ENCODE peak calls at places on chromosomes 11 and 22, in four cellular contexts. M is right lobe of liver, S is upper lobe of right lung, L is colonic mucosa. R is an unnamed sample. For H3K4me1, the result is how much of the 10 kb centered on the place peaks cover.

GRCh38 chr11:30244255-30244654 is 13.4 kb downstream of the FSHB start:
- DNase-seq in M (no peak), L (no peak), S (no peak), R (no peak)

GRCh38 chr11:102390667-102391449 is 43.8 kb downstream of the BIRC2 start:
- DNase-seq in M (peak), L (peak), S (no peak), R (peak)

GRCh38 chr11:12206529-12206928 is 96.1 kb downstream of the MICAL2 start:
- DNase-seq in M (no peak), S (peak), L (no peak), R (no peak)

GRCh38 chr11:119699227-119699626 is 29.8 kb downstream of the NECTIN1 start:
- DNase-seq in M (peak), S (peak), L (peak), R (no peak)

GRCh38 chr11:16883179-16883578 is 131.0 kb downstream of the PLEKHA7 start:
- DNase-seq in L (peak), S (no peak), M (no peak), R (no peak)

GRCh38 chr22:48715511-48715910 is 1112.2 kb downstream of the BRD1 start:
- DNase-seq in S (peak), L (no peak), M (no peak), R (no peak)

GRCh38 chr11:127000291-127000968 is at the start of gene KIRREL3:
- DNase-seq in M (peak), S (no peak), L (no peak), R (no peak)

GRCh38 chr11:371051-371450 is 1.8 kb downstream of the B4GALNT4 start:
- DNase-seq in L (no peak), M (no peak), S (peak), R (no peak)

GRCh38 chr11:134468081-134468668 is 56.1 kb upstream of the B3GAT1 start:
- DNase-seq in M (peak), L (peak), S (peak), R (no peak)

GRCh38 chr11:116180806-116181600 is 591.8 kb downstream of the BUD13 start:
- DNase-seq in M (no peak), L (no peak), S (no peak), R (no peak)

GRCh38 chr11:114275295-114275694 is 20.9 kb upstream of the NNMT start:
- DNase-seq in L (no peak), M (no peak), S (no peak), R (no peak)

GRCh38 chr11:19110290-19110689 is 6.7 kb upstream of the ZDHHC13 start:
- DNase-seq in S (no peak), L (no peak), M (no peak), R (no peak)

GRCh38 chr11:106988151-106988806 is 30.0 kb downstream of the GUCY1A2 start:
- DNase-seq in M (no peak), L (no peak), S (no peak), R (no peak)

GRCh38 chr11:122116591-122116990 is 576 bp upstream of the BLID start:
- DNase-seq in S (no peak), L (no peak), M (no peak), R (no peak)

GRCh38 chr22:20798218-20798617 is 24.3 kb downstream of the SERPIND1 start:
- DNase-seq in M (no peak), L (no peak), S (no peak), R (no peak)

GRCh38 chr11:73465019-73465675 is 88.9 kb downstream of the RELT start:
- DNase-seq in L (no peak), S (no peak), M (no peak), R (no peak)

GRCh38 chr22:43401233-43401632 is 10.6 kb upstream of the MPPED1 start:
- DNase-seq in S (no peak), L (no peak), M (no peak), R (no peak)

GRCh38 chr11:107446822-107447431 is 10.7 kb downstream of the CWF19L2 start:
- DNase-seq in S (no peak), L (no peak), M (no peak), R (no peak)

GRCh38 chr22:46062971-46063631 is 86.1 kb upstream of the WNT7B start:
- DNase-seq in M (peak), S (peak), L (no peak), R (no peak)

GRCh38 chr11:88035271-88035670 is 140.0 kb downstream of the RAB38 start:
- DNase-seq in S (no peak), M (no peak), L (no peak), R (no peak)

GRCh38 chr22:33335611-33336279 is 277.6 kb upstream of the SYN3 start:
- DNase-seq in S (no peak), M (no peak), L (no peak), R (no peak)

GRCh38 chr11:1226226-1226961 is 3.5 kb downstream of the MUC5B start:
- DNase-seq in S (peak), L (peak), M (peak), R (no peak)

GRCh38 chr11:66744485-66745355 is 15.7 kb upstream of the SPTBN2 start:
- DNase-seq in L (peak), M (peak), S (peak), R (peak)

GRCh38 chr11:65188486-65188885 is 6.8 kb downstream of the CAPN1 start:
- DNase-seq in S (no peak), L (no peak), M (no peak), R (no peak)

GRCh38 chr11:57633394-57634058 is 16.2 kb downstream of the YPEL4 start:
- DNase-seq in L (no peak), M (no peak), S (no peak), R (no peak)

GRCh38 chr22:41827671-41828070 is 5.2 kb upstream of the SREBF2 start:
- DNase-seq in M (no peak), L (no peak), S (no peak), R (no peak)

GRCh38 chr11:101346591-101346990 is 217.0 kb upstream of the PGR start:
- DNase-seq in S (no peak), L (no peak), M (no peak), R (no peak)

GRCh38 chr22:24996420-24996952 is 44.0 kb downstream of the KIAA1671 start:
- DNase-seq in L (peak), M (no peak), S (no peak), R (no peak)

GRCh38 chr11:104700609-104701008 is 197.7 kb downstream of the CASP12 start:
- DNase-seq in M (no peak), L (no peak), S (no peak), R (no peak)

GRCh38 chr11:45964911-45965389 is 42.5 kb downstream of the LARGE2 start:
- DNase-seq in L (peak), S (no peak), M (peak), R (peak)

GRCh38 chr11:86587559-86588193 is 84.7 kb downstream of the ME3 start:
- DNase-seq in M (no peak), L (no peak), S (no peak), R (no peak)
- H3K27ac ChIP-seq in M (no peak), L (no peak), S (peak), R (no peak)

GRCh38 chr11:8017894-8018741 is 31.0 kb downstream of the EIF3F start:
- DNase-seq in L (peak), M (no peak), S (peak), R (no peak)

GRCh38 chr11:8017071-8017470 is 29.9 kb downstream of the EIF3F start:
- DNase-seq in L (peak), M (no peak), S (peak), R (no peak)

GRCh38 chr11:8018742-8019631 is 31.9 kb downstream of the EIF3F start:
- DNase-seq in S (peak), L (peak), M (peak), R (peak)

GRCh38 chr11:8015753-8016239 is 28.7 kb downstream of the EIF3F start:
- DNase-seq in M (no peak), L (peak), S (peak), R (no peak)

GRCh38 chr11:8016396-8016949 is 29.3 kb downstream of the EIF3F start:
- DNase-seq in L (peak), M (no peak), S (peak), R (no peak)
- H3K4me1 ChIP-seq in L (under half), M (under half), S (under half), R (under half)

GRCh38 chr11:69320756-69321741 is 27.1 kb downstream of the MYEOV start:
- DNase-seq in S (peak), M (no peak), L (no peak), R (no peak)
- H3K27ac ChIP-seq in S (no peak), M (no peak), L (no peak), R (no peak)

GRCh38 chr11:4560462-4560861 is 15.5 kb downstream of the OR52M1 start:
- DNase-seq in S (no peak), M (no peak), L (no peak), R (no peak)
- H3K4me1 ChIP-seq in S (under half), M (under half), L (under half), R (under half)